ENCODE peak calls at places on chromosomes 7 and 10, in ten cellular contexts. One of them, this sample, is unnamed.

GRCh38 chr10:22697101-22697500 is 17.3 kb downstream of the PIP4K2A start:
- DNase-seq in stomach: no peak
- DNase-seq in esophagus muscularis mucosa: no peak
- DNase-seq in tibial nerve: no peak
- DNase-seq in A549: no peak
- DNase-seq in transverse colon: no peak
- DNase-seq in K562: no peak
- DNase-seq in GM12878: no peak
- DNase-seq in HepG2: no peak
- DNase-seq in ovary: no peak
- DNase-seq in this sample: no peak

GRCh38 chr10:109957092-109957797 is 33.9 kb upstream of the XPNPEP1 start:
- DNase-seq in tibial nerve: no peak
- DNase-seq in stomach: peak
- DNase-seq in A549: no peak
- DNase-seq in ovary: no peak
- DNase-seq in transverse colon: no peak
- DNase-seq in esophagus muscularis mucosa: no peak
- DNase-seq in K562: no peak
- DNase-seq in HepG2: no peak
- DNase-seq in GM12878: peak
- DNase-seq in this sample: no peak

GRCh38 chr7:155375337-155376277 is 77.9 kb downstream of the INSIG1 start:
- DNase-seq in stomach: no peak
- DNase-seq in A549: no peak
- DNase-seq in ovary: no peak
- DNase-seq in GM12878: no peak
- DNase-seq in esophagus muscularis mucosa: no peak
- DNase-seq in transverse colon: no peak
- DNase-seq in tibial nerve: no peak
- DNase-seq in HepG2: no peak
- DNase-seq in K562: no peak
- DNase-seq in this sample: no peak

GRCh38 chr10:122882798-122883197 is 3.4 kb upstream of the FAM24B start:
- DNase-seq in K562: no peak
- DNase-seq in esophagus muscularis mucosa: no peak
- DNase-seq in stomach: no peak
- DNase-seq in transverse colon: no peak
- DNase-seq in A549: no peak
- DNase-seq in ovary: no peak
- DNase-seq in GM12878: no peak
- DNase-seq in tibial nerve: no peak
- DNase-seq in HepG2: no peak
- DNase-seq in this sample: no peak

GRCh38 chr7:8261711-8262695 is at the start of gene ICA1:
- DNase-seq in GM12878: no peak
- DNase-seq in transverse colon: peak
- DNase-seq in K562: peak
- DNase-seq in tibial nerve: peak
- DNase-seq in ovary: no peak
- DNase-seq in A549: peak
- DNase-seq in stomach: peak
- DNase-seq in esophagus muscularis mucosa: no peak
- DNase-seq in HepG2: no peak
- DNase-seq in this sample: peak

GRCh38 chr7:33325754-33326484 is 196.6 kb downstream of the BBS9 start:
- DNase-seq in esophagus muscularis mucosa: no peak
- DNase-seq in ovary: no peak
- DNase-seq in A549: no peak
- DNase-seq in HepG2: no peak
- DNase-seq in tibial nerve: no peak
- DNase-seq in stomach: no peak
- DNase-seq in GM12878: no peak
- DNase-seq in transverse colon: no peak
- DNase-seq in K562: no peak
- DNase-seq in this sample: no peak

GRCh38 chr7:48628950-48629349 is 295.4 kb upstream of the CDC14C start:
- DNase-seq in HepG2: no peak
- DNase-seq in esophagus muscularis mucosa: no peak
- DNase-seq in ovary: no peak
- DNase-seq in transverse colon: no peak
- DNase-seq in tibial nerve: no peak
- DNase-seq in stomach: no peak
- DNase-seq in K562: no peak
- DNase-seq in GM12878: no peak
- DNase-seq in A549: no peak
- DNase-seq in this sample: no peak

GRCh38 chr7:45129906-45130305 is 18.4 kb upstream of the TBRG4 start:
- DNase-seq in transverse colon: no peak
- DNase-seq in A549: no peak
- DNase-seq in K562: no peak
- DNase-seq in tibial nerve: no peak
- DNase-seq in stomach: no peak
- DNase-seq in esophagus muscularis mucosa: no peak
- DNase-seq in HepG2: no peak
- DNase-seq in GM12878: no peak
- DNase-seq in ovary: no peak
- DNase-seq in this sample: no peak

GRCh38 chr7:67758551-67758950 is 761.9 kb downstream of the TYW1 start:
- DNase-seq in HepG2: no peak
- DNase-seq in tibial nerve: no peak
- DNase-seq in GM12878: no peak
- DNase-seq in transverse colon: no peak
- DNase-seq in stomach: no peak
- DNase-seq in esophagus muscularis mucosa: no peak
- DNase-seq in K562: no peak
- DNase-seq in A549: no peak
- DNase-seq in ovary: no peak
- DNase-seq in this sample: no peak

GRCh38 chr10:123868058-123868995 is 23.3 kb downstream of the CPXM2 start:
- DNase-seq in stomach: no peak
- DNase-seq in A549: no peak
- DNase-seq in transverse colon: no peak
- DNase-seq in HepG2: peak
- DNase-seq in tibial nerve: no peak
- DNase-seq in ovary: no peak
- DNase-seq in esophagus muscularis mucosa: no peak
- DNase-seq in K562: no peak
- DNase-seq in GM12878: no peak
- DNase-seq in this sample: no peak

GRCh38 chr10:49408437-49409306 is 12.8 kb upstream of the DRGX start:
- DNase-seq in GM12878: no peak
- DNase-seq in ovary: no peak
- DNase-seq in transverse colon: no peak
- DNase-seq in esophagus muscularis mucosa: no peak
- DNase-seq in tibial nerve: no peak
- DNase-seq in A549: no peak
- DNase-seq in stomach: no peak
- DNase-seq in K562: peak
- DNase-seq in HepG2: peak
- DNase-seq in this sample: no peak

GRCh38 chr10:11670311-11670825 is 58.9 kb upstream of the USP6NL start:
- DNase-seq in transverse colon: no peak
- DNase-seq in GM12878: no peak
- DNase-seq in K562: no peak
- DNase-seq in ovary: no peak
- DNase-seq in esophagus muscularis mucosa: no peak
- DNase-seq in tibial nerve: no peak
- DNase-seq in stomach: no peak
- DNase-seq in A549: no peak
- DNase-seq in HepG2: no peak
- DNase-seq in this sample: peak

GRCh38 chr7:91942312-91942711 is 1.6 kb downstream of the AKAP9 start:
- DNase-seq in K562: no peak
- DNase-seq in tibial nerve: no peak
- DNase-seq in A549: no peak
- DNase-seq in esophagus muscularis mucosa: no peak
- DNase-seq in transverse colon: no peak
- DNase-seq in ovary: no peak
- DNase-seq in GM12878: no peak
- DNase-seq in stomach: no peak
- DNase-seq in HepG2: peak
- DNase-seq in this sample: no peak

GRCh38 chr10:70293169-70293813 is 9.5 kb upstream of the NPFFR1 start:
- DNase-seq in GM12878: peak
- DNase-seq in K562: no peak
- DNase-seq in transverse colon: no peak
- DNase-seq in stomach: no peak
- DNase-seq in esophagus muscularis mucosa: no peak
- DNase-seq in tibial nerve: no peak
- DNase-seq in A549: no peak
- DNase-seq in ovary: no peak
- DNase-seq in HepG2: no peak
- DNase-seq in this sample: no peak

GRCh38 chr7:44797329-44798258 is 1.1 kb downstream of the PPIA start:
- DNase-seq in GM12878: no peak
- DNase-seq in tibial nerve: peak
- DNase-seq in K562: peak
- DNase-seq in transverse colon: peak
- DNase-seq in HepG2: peak
- DNase-seq in stomach: peak
- DNase-seq in esophagus muscularis mucosa: peak
- DNase-seq in A549: peak
- DNase-seq in ovary: peak
- DNase-seq in this sample: peak

GRCh38 chr7:101179780-101180755 is at the start of gene NAT16:
- DNase-seq in HepG2: no peak
- DNase-seq in stomach: no peak
- DNase-seq in GM12878: no peak
- DNase-seq in A549: no peak
- DNase-seq in tibial nerve: no peak
- DNase-seq in esophagus muscularis mucosa: no peak
- DNase-seq in K562: peak
- DNase-seq in transverse colon: no peak
- DNase-seq in ovary: no peak
- DNase-seq in this sample: no peak

GRCh38 chr7:1533569-1534329 is 3.2 kb downstream of the MAFK start:
- DNase-seq in esophagus muscularis mucosa: no peak
- DNase-seq in GM12878: no peak
- DNase-seq in K562: peak
- DNase-seq in tibial nerve: no peak
- DNase-seq in ovary: peak
- DNase-seq in HepG2: no peak
- DNase-seq in transverse colon: peak
- DNase-seq in A549: peak
- DNase-seq in stomach: peak
- DNase-seq in this sample: peak
- TF ChIP-seq POLR2A in esophagus muscularis mucosa: no peak
- TF ChIP-seq POLR2A in GM12878: no peak
- TF ChIP-seq POLR2A in K562: no peak
- TF ChIP-seq POLR2A in tibial nerve: no peak
- TF ChIP-seq POLR2A in ovary: no peak
- TF ChIP-seq POLR2A in HepG2: no peak
- TF ChIP-seq POLR2A in transverse colon: no peak
- TF ChIP-seq POLR2A in A549: no peak
- TF ChIP-seq POLR2A in stomach: no peak
- TF ChIP-seq POLR2A in this sample: no peak

DNA sequence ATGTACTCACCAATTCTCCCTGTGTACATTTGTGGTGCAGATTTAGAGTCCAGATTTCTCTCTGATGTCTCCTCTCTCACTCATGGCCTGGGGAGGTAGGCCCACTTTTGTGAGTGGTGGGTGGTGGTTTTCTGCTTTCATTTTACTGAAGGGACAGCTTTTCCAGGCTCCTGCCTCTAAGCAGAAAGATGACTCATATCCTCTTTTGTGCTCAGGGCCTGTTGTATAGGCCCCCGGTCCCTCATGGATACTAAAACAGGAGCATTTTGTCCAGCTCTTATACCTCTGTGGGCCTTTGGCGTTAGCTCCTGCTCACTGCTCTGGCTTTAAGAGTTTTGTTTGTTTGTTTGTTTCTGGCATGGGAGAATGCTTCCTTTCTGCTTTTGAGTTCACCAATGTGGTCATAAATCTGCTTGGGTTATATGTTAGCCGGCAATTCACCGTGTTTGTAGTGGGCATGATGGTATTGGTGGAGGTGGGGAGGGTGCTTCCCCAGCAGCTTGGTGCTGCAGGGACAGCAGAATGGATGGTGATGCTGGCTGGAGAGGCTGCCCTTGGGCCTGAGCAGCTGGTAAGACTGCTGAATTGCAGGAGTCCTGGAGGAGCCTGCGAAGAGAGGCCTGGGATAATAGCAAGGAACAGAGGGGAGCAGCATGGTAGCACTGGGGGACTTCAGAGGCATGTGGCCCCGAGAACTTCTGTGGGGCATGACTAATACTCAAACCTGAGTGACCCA is 468.7 kb downstream of the RPS24 start:
- DNase-seq in stomach: no peak
- DNase-seq in tibial nerve: no peak
- DNase-seq in HepG2: peak
- DNase-seq in esophagus muscularis mucosa: peak
- DNase-seq in transverse colon: no peak
- DNase-seq in ovary: no peak
- DNase-seq in K562: no peak
- DNase-seq in GM12878: no peak
- DNase-seq in A549: no peak
- DNase-seq in this sample: no peak
- TF ChIP-seq CTCF in stomach: no peak
- TF ChIP-seq CTCF in tibial nerve: no peak
- TF ChIP-seq CTCF in HepG2: no peak
- TF ChIP-seq CTCF in esophagus muscularis mucosa: no peak
- TF ChIP-seq CTCF in transverse colon: no peak
- TF ChIP-seq CTCF in ovary: no peak
- TF ChIP-seq CTCF in K562: no peak
- TF ChIP-seq CTCF in GM12878: no peak
- TF ChIP-seq CTCF in A549: no peak
- TF ChIP-seq CTCF in this sample: no peak

DNA sequence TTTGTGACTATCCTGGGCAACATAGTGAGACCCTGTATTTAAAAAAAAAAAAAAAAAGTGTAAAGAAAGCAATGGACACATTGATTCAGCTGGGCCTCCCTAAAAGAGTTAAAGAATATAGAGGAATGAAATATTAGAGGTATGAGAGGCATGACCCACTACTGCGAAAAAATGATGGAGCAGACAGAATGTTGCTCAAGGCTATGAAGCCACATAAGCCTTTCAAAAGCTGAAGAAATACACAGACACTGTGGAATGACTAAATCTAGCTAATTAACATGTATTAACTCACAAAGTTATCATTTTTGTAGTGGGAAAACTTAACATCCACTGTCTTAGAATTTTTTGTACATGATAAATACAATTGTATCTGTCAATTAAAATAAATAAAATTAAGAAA is 107.3 kb downstream of the HGF start:
- DNase-seq in A549: no peak
- DNase-seq in GM12878: no peak
- DNase-seq in stomach: no peak
- DNase-seq in HepG2: no peak
- DNase-seq in ovary: no peak
- DNase-seq in tibial nerve: no peak
- DNase-seq in K562: no peak
- DNase-seq in transverse colon: no peak
- DNase-seq in esophagus muscularis mucosa: no peak
- DNase-seq in this sample: no peak
- TF ChIP-seq EP300 in A549: no peak
- TF ChIP-seq EP300 in GM12878: no peak
- TF ChIP-seq EP300 in stomach: no peak
- TF ChIP-seq EP300 in HepG2: no peak
- TF ChIP-seq EP300 in ovary: no peak
- TF ChIP-seq EP300 in tibial nerve: no peak
- TF ChIP-seq EP300 in K562: no peak
- TF ChIP-seq EP300 in transverse colon: no peak
- TF ChIP-seq EP300 in esophagus muscularis mucosa: no peak
- TF ChIP-seq EP300 in this sample: no peak

GRCh38 chr7:47461161-47461560 is 120.8 kb downstream of the TNS3 start:
- DNase-seq in GM12878: no peak
- DNase-seq in esophagus muscularis mucosa: no peak
- DNase-seq in tibial nerve: no peak
- DNase-seq in ovary: peak
- DNase-seq in A549: no peak
- DNase-seq in HepG2: no peak
- DNase-seq in transverse colon: no peak
- DNase-seq in stomach: no peak
- DNase-seq in K562: no peak
- DNase-seq in this sample: no peak
- TF ChIP-seq POLR2A in GM12878: no peak
- TF ChIP-seq POLR2A in esophagus muscularis mucosa: no peak
- TF ChIP-seq POLR2A in tibial nerve: no peak
- TF ChIP-seq POLR2A in ovary: no peak
- TF ChIP-seq POLR2A in A549: no peak
- TF ChIP-seq POLR2A in HepG2: no peak
- TF ChIP-seq POLR2A in transverse colon: no peak
- TF ChIP-seq POLR2A in stomach: no peak
- TF ChIP-seq POLR2A in K562: no peak
- TF ChIP-seq POLR2A in this sample: no peak